ENCODE peak calls at places on chromosomes 11 and 22, in seven cellular contexts. One of them, this sample, is unnamed.

GRCh38 chr11:74371269-74372039 is 26.8 kb downstream of the PGM2L1 start:
- DNase-seq in colonic mucosa: no peak
- DNase-seq in NCI-H774: peak
- DNase-seq in brain microvascular endothelial cell: peak
- DNase-seq in dermis blood vessel endothelial cell: no peak
- DNase-seq in LoVo: no peak
- DNase-seq in naive thymus-derived CD8-positive, alpha-beta T cell: no peak
- DNase-seq in this sample: no peak

GRCh38 chr11:11735586-11735985 is 106.2 kb upstream of the USP47 start:
- DNase-seq in brain microvascular endothelial cell: no peak
- DNase-seq in naive thymus-derived CD8-positive, alpha-beta T cell: no peak
- DNase-seq in LoVo: no peak
- DNase-seq in NCI-H774: no peak
- DNase-seq in colonic mucosa: no peak
- DNase-seq in dermis blood vessel endothelial cell: no peak
- DNase-seq in this sample: no peak

GRCh38 chr11:72671144-72672099 is 2.8 kb downstream of the PDE2A start:
- DNase-seq in brain microvascular endothelial cell: no peak
- DNase-seq in dermis blood vessel endothelial cell: no peak
- DNase-seq in naive thymus-derived CD8-positive, alpha-beta T cell: no peak
- DNase-seq in colonic mucosa: no peak
- DNase-seq in LoVo: no peak
- DNase-seq in NCI-H774: no peak
- DNase-seq in this sample: no peak

GRCh38 chr22:39110631-39111561 is 13.9 kb downstream of the APOBEC3H start:
- DNase-seq in LoVo: no peak
- DNase-seq in naive thymus-derived CD8-positive, alpha-beta T cell: no peak
- DNase-seq in brain microvascular endothelial cell: no peak
- DNase-seq in NCI-H774: no peak
- DNase-seq in dermis blood vessel endothelial cell: no peak
- DNase-seq in colonic mucosa: no peak
- DNase-seq in this sample: peak

GRCh38 chr22:42383851-42384417 is 48.3 kb downstream of the NFAM1 start:
- DNase-seq in dermis blood vessel endothelial cell: no peak
- DNase-seq in naive thymus-derived CD8-positive, alpha-beta T cell: no peak
- DNase-seq in brain microvascular endothelial cell: no peak
- DNase-seq in colonic mucosa: no peak
- DNase-seq in NCI-H774: no peak
- DNase-seq in LoVo: no peak
- DNase-seq in this sample: no peak

GRCh38 chr11:68127791-68128681 is 6.8 kb upstream of the CHKA start:
- DNase-seq in LoVo: no peak
- DNase-seq in dermis blood vessel endothelial cell: peak
- DNase-seq in colonic mucosa: no peak
- DNase-seq in brain microvascular endothelial cell: no peak
- DNase-seq in NCI-H774: no peak
- DNase-seq in naive thymus-derived CD8-positive, alpha-beta T cell: peak
- DNase-seq in this sample: no peak

GRCh38 chr11:131809203-131809948 is 439.0 kb downstream of the NTM start:
- DNase-seq in NCI-H774: no peak
- DNase-seq in LoVo: no peak
- DNase-seq in dermis blood vessel endothelial cell: no peak
- DNase-seq in colonic mucosa: no peak
- DNase-seq in brain microvascular endothelial cell: no peak
- DNase-seq in naive thymus-derived CD8-positive, alpha-beta T cell: no peak
- DNase-seq in this sample: no peak

GRCh38 chr11:78886616-78887015 is 312.0 kb upstream of the NARS2 start:
- DNase-seq in NCI-H774: no peak
- DNase-seq in brain microvascular endothelial cell: peak
- DNase-seq in LoVo: no peak
- DNase-seq in colonic mucosa: no peak
- DNase-seq in naive thymus-derived CD8-positive, alpha-beta T cell: no peak
- DNase-seq in dermis blood vessel endothelial cell: no peak
- DNase-seq in this sample: no peak

GRCh38 chr11:110356769-110357671 is 60.6 kb upstream of the RDX start:
- DNase-seq in naive thymus-derived CD8-positive, alpha-beta T cell: no peak
- DNase-seq in brain microvascular endothelial cell: peak
- DNase-seq in NCI-H774: no peak
- DNase-seq in dermis blood vessel endothelial cell: peak
- DNase-seq in LoVo: peak
- DNase-seq in colonic mucosa: no peak
- DNase-seq in this sample: no peak

GRCh38 chr11:6022954-6023353 is 7.6 kb downstream of the OR56A1 start:
- DNase-seq in naive thymus-derived CD8-positive, alpha-beta T cell: no peak
- DNase-seq in colonic mucosa: no peak
- DNase-seq in brain microvascular endothelial cell: peak
- DNase-seq in NCI-H774: peak
- DNase-seq in LoVo: peak
- DNase-seq in dermis blood vessel endothelial cell: peak
- DNase-seq in this sample: peak

GRCh38 chr11:2382927-2383822 is 6.1 kb downstream of the CD81 start:
- DNase-seq in NCI-H774: no peak
- DNase-seq in brain microvascular endothelial cell: no peak
- DNase-seq in LoVo: no peak
- DNase-seq in dermis blood vessel endothelial cell: peak
- DNase-seq in colonic mucosa: no peak
- DNase-seq in naive thymus-derived CD8-positive, alpha-beta T cell: no peak
- DNase-seq in this sample: no peak

GRCh38 chr11:116963813-116964212 is 126.4 kb upstream of the APOA1 start:
- DNase-seq in brain microvascular endothelial cell: no peak
- DNase-seq in NCI-H774: no peak
- DNase-seq in dermis blood vessel endothelial cell: no peak
- DNase-seq in colonic mucosa: no peak
- DNase-seq in naive thymus-derived CD8-positive, alpha-beta T cell: no peak
- DNase-seq in LoVo: no peak
- DNase-seq in this sample: no peak

GRCh38 chr11:8067567-8067928 is 13.5 kb upstream of the TUB start:
- DNase-seq in dermis blood vessel endothelial cell: no peak
- DNase-seq in brain microvascular endothelial cell: no peak
- DNase-seq in naive thymus-derived CD8-positive, alpha-beta T cell: no peak
- DNase-seq in NCI-H774: no peak
- DNase-seq in LoVo: no peak
- DNase-seq in colonic mucosa: no peak
- DNase-seq in this sample: no peak

GRCh38 chr22:49116021-49116420 is 711.7 kb downstream of the BRD1 start:
- DNase-seq in NCI-H774: no peak
- DNase-seq in naive thymus-derived CD8-positive, alpha-beta T cell: no peak
- DNase-seq in brain microvascular endothelial cell: no peak
- DNase-seq in LoVo: no peak
- DNase-seq in colonic mucosa: no peak
- DNase-seq in dermis blood vessel endothelial cell: no peak
- DNase-seq in this sample: no peak

GRCh38 chr22:45537734-45538181 is 35.1 kb downstream of the FBLN1 start:
- DNase-seq in NCI-H774: no peak
- DNase-seq in LoVo: no peak
- DNase-seq in brain microvascular endothelial cell: peak
- DNase-seq in naive thymus-derived CD8-positive, alpha-beta T cell: no peak
- DNase-seq in colonic mucosa: no peak
- DNase-seq in dermis blood vessel endothelial cell: no peak
- DNase-seq in this sample: no peak

GRCh38 chr11:33291004-33291777 is 34.0 kb downstream of the HIPK3 start:
- DNase-seq in NCI-H774: no peak
- DNase-seq in naive thymus-derived CD8-positive, alpha-beta T cell: no peak
- DNase-seq in LoVo: peak
- DNase-seq in dermis blood vessel endothelial cell: no peak
- DNase-seq in brain microvascular endothelial cell: no peak
- DNase-seq in colonic mucosa: no peak
- DNase-seq in this sample: no peak

GRCh38 chr11:108199446-108200321 is 22.8 kb downstream of the NPAT start:
- DNase-seq in NCI-H774: no peak
- DNase-seq in colonic mucosa: no peak
- DNase-seq in dermis blood vessel endothelial cell: no peak
- DNase-seq in brain microvascular endothelial cell: peak
- DNase-seq in naive thymus-derived CD8-positive, alpha-beta T cell: no peak
- DNase-seq in LoVo: no peak
- DNase-seq in this sample: peak

GRCh38 chr11:116851631-116852030 is 14.2 kb upstream of the APOA1 start:
- DNase-seq in LoVo: no peak
- DNase-seq in brain microvascular endothelial cell: no peak
- DNase-seq in NCI-H774: no peak
- DNase-seq in colonic mucosa: no peak
- DNase-seq in dermis blood vessel endothelial cell: no peak
- DNase-seq in naive thymus-derived CD8-positive, alpha-beta T cell: no peak
- DNase-seq in this sample: peak

GRCh38 chr11:296976-297665 is 2.2 kb downstream of the IFITM5 start:
- DNase-seq in brain microvascular endothelial cell: no peak
- DNase-seq in colonic mucosa: no peak
- DNase-seq in NCI-H774: no peak
- DNase-seq in dermis blood vessel endothelial cell: no peak
- DNase-seq in LoVo: no peak
- DNase-seq in naive thymus-derived CD8-positive, alpha-beta T cell: no peak
- DNase-seq in this sample: no peak

GRCh38 chr22:24935771-24936483 is 10.6 kb downstream of the LHFPL7 start:
- DNase-seq in brain microvascular endothelial cell: no peak
- DNase-seq in colonic mucosa: no peak
- DNase-seq in LoVo: no peak
- DNase-seq in dermis blood vessel endothelial cell: no peak
- DNase-seq in naive thymus-derived CD8-positive, alpha-beta T cell: no peak
- DNase-seq in NCI-H774: no peak
- DNase-seq in this sample: no peak

GRCh38 chr11:39732002-39732401 is 1727.5 kb downstream of the LRRC4C start:
- DNase-seq in dermis blood vessel endothelial cell: no peak
- DNase-seq in colonic mucosa: no peak
- DNase-seq in LoVo: no peak
- DNase-seq in brain microvascular endothelial cell: no peak
- DNase-seq in naive thymus-derived CD8-positive, alpha-beta T cell: no peak
- DNase-seq in NCI-H774: no peak
- DNase-seq in this sample: no peak

GRCh38 chr11:65013692-65014145 is 241 bp upstream of the ARL2 start:
- DNase-seq in brain microvascular endothelial cell: peak
- DNase-seq in dermis blood vessel endothelial cell: peak
- DNase-seq in naive thymus-derived CD8-positive, alpha-beta T cell: peak
- DNase-seq in NCI-H774: no peak
- DNase-seq in LoVo: peak
- DNase-seq in colonic mucosa: peak
- DNase-seq in this sample: no peak

GRCh38 chr22:44210721-44211120 is 30.0 kb downstream of the PARVG start:
- DNase-seq in NCI-H774: no peak
- DNase-seq in colonic mucosa: no peak
- DNase-seq in dermis blood vessel endothelial cell: no peak
- DNase-seq in LoVo: no peak
- DNase-seq in naive thymus-derived CD8-positive, alpha-beta T cell: no peak
- DNase-seq in brain microvascular endothelial cell: peak
- DNase-seq in this sample: no peak

GRCh38 chr22:27993774-27994350 is 74.8 kb upstream of the PITPNB start:
- DNase-seq in colonic mucosa: no peak
- DNase-seq in brain microvascular endothelial cell: no peak
- DNase-seq in naive thymus-derived CD8-positive, alpha-beta T cell: no peak
- DNase-seq in dermis blood vessel endothelial cell: no peak
- DNase-seq in LoVo: no peak
- DNase-seq in NCI-H774: no peak
- DNase-seq in this sample: no peak